ENCODE peak calls at places on chromosomes 12 and 14, in nine cellular contexts. W is suprapubic skin, S is GM12878, R is HepG2, Z is prostate gland, O is stomach, G is spleen, B is H1, Q is HL-60. A is an unnamed sample.

GRCh38 chr14:99183716-99184115 is 88.3 kb downstream of the BCL11B start:
- DNase-seq in W (no peak), S (no peak), R (no peak), Z (no peak), O (no peak), G (no peak), B (no peak), Q (no peak), A (peak; percentile 56)

GRCh38 chr12:27245039-27245438 is 953 bp downstream of the STK38L start:
- DNase-seq in W (no peak), S (no peak), R (no peak), Z (no peak), O (no peak), G (no peak), B (no peak), Q (no peak), A (no peak)

GRCh38 chr12:64610660-64611429 is 550 bp downstream of the RASSF3 start:
- DNase-seq in W (peak; percentile 79), S (no peak), R (peak; percentile 44), Z (peak; percentile 14), O (peak; percentile 69), G (peak; percentile 97), B (no peak), Q (peak; percentile 46), A (peak; percentile 81)

GRCh38 chr14:77266336-77266735 is 4.7 kb downstream of the NGB start:
- DNase-seq in W (no peak), S (no peak), R (no peak), Z (no peak), O (no peak), G (peak; percentile 58), B (no peak), Q (no peak), A (no peak)

GRCh38 chr12:50110127-50110761 is 1.8 kb upstream of the COX14 start:
- DNase-seq in W (no peak), S (peak; percentile 50), R (peak; percentile 86), Z (no peak), O (peak; percentile 70), G (peak; percentile 80), B (no peak), Q (peak; percentile 90), A (peak; percentile 68)

GRCh38 chr12:113820842-113821241 is 145.3 kb downstream of the RBM19 start:
- DNase-seq in W (no peak), S (no peak), R (no peak), Z (no peak), O (no peak), G (no peak), B (no peak), Q (no peak), A (no peak)

GRCh38 chr14:101459392-101459900 is 101.8 kb upstream of the DIO3 start:
- DNase-seq in W (no peak), S (no peak), R (no peak), Z (no peak), O (peak; percentile 14), G (peak; percentile 63), B (no peak), Q (no peak), A (no peak)

GRCh38 chr12:20421338-20421890 is 53.1 kb downstream of the PDE3A start:
- DNase-seq in W (no peak), S (no peak), R (no peak), Z (peak; percentile 49), O (no peak), G (no peak), B (no peak), Q (no peak), A (no peak)

GRCh38 chr12:12365931-12366431 is 9.1 kb downstream of the BORCS5 start:
- DNase-seq in W (no peak), S (no peak), R (no peak), Z (no peak), O (no peak), G (no peak), B (no peak), Q (no peak), A (no peak)

GRCh38 chr14:36996857-36997590 is 175.4 kb downstream of the SLC25A21 start:
- DNase-seq in W (no peak), S (no peak), R (no peak), Z (no peak), O (no peak), G (no peak), B (no peak), Q (no peak), A (no peak)

GRCh38 chr14:95516554-95517209 is at the start of gene SYNE3:
- DNase-seq in W (peak; percentile 80), S (no peak), R (no peak), Z (no peak), O (peak; percentile 66), G (peak; percentile 94), B (no peak), Q (no peak), A (peak; percentile 77)

GRCh38 chr12:85466906-85467305 is 186.9 kb downstream of the ALX1 start:
- DNase-seq in W (no peak), S (no peak), R (no peak), Z (no peak), O (no peak), G (no peak), B (no peak), Q (no peak), A (no peak)

GRCh38 chr12:80837342-80837978 is 100.3 kb downstream of the LIN7A start:
- DNase-seq in W (no peak), S (no peak), R (peak; percentile 61), Z (peak; percentile 6), O (no peak), G (no peak), B (peak; percentile 34), Q (no peak), A (no peak)

GRCh38 chr12:52312086-52312485 is 9.1 kb downstream of the KRT83 start:
- DNase-seq in W (peak; percentile 34), S (no peak), R (no peak), Z (no peak), O (no peak), G (no peak), B (no peak), Q (no peak), A (no peak)

GRCh38 chr12:50075808-50076170 is 9.4 kb upstream of the SMARCD1 start:
- DNase-seq in W (no peak), S (no peak), R (no peak), Z (no peak), O (no peak), G (peak; percentile 38), B (no peak), Q (no peak), A (no peak)

GRCh38 chr12:15038137-15038536 is 65.3 kb downstream of the PDE6H start:
- DNase-seq in W (no peak), S (no peak), R (no peak), Z (no peak), O (no peak), G (no peak), B (no peak), Q (no peak), A (no peak)

GRCh38 chr12:121026274-121027045 is 10.2 kb upstream of the C12orf43 start:
- DNase-seq in W (no peak), S (no peak), R (peak; percentile 91), Z (no peak), O (no peak), G (no peak), B (no peak), Q (no peak), A (no peak)

GRCh38 chr12:42482820-42483533 is 106.6 kb downstream of the PRICKLE1 start:
- DNase-seq in W (peak; percentile 69), S (no peak), R (peak; percentile 24), Z (peak; percentile 38), O (peak; percentile 71), G (peak; percentile 94), B (peak; percentile 27), Q (no peak), A (peak; percentile 84)
- TF ChIP-seq POLR2AphosphoS5 in W (no peak), S (no peak), R (no peak), Z (no peak), O (no peak), G (peak; percentile 37), B (peak; percentile 48), Q (no peak), A (no peak)

DNA sequence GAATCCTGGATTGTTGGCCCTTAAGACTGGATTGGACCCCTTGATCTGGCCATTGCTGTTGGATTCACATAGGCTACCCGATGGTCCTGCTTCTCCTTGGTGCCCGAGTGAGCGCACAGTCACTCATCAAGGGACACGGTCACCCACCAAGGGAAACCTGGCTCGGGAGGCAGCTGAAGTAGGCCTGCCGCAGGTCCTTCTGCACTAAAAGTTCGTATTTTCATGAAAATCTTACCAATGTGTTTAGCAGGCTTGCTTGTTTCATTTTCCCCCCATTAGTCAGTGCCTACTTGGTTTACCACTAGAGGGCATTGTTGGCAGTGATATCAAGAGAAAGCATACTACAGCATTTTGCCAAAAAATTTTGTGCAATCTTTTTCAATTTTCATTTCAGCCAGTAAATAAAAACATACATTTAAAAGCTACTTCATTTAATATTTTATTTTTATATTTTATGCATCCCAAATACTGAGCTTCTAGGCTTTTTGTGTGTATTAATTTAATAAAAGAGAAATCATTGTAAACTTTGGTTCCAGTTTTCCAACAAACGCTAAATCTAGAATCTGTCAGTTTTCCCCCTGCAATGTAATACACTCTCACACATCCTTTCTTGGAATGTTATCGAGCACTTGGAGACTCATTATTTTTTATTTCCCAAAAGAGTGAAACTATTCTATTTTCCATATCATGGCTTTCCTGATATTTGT is 116.7 kb downstream of the LMNTD1 start:
- DNase-seq in W (no peak), S (peak; percentile 20), R (peak; percentile 49), Z (peak; percentile 22), O (no peak), G (no peak), B (no peak), Q (no peak), A (no peak)
- TF ChIP-seq CTCF in W (peak; percentile 78), S (peak; percentile 86), R (peak; percentile 81), Z (peak; percentile 63), O (no peak), G (peak; percentile 67), B (peak; percentile 77), Q (peak; percentile 73), A (peak; percentile 70)

GRCh38 chr12:3542911-3543310 is 51.9 kb downstream of the PRMT8 start:
- DNase-seq in W (no peak), S (no peak), R (peak; percentile 43), Z (no peak), O (no peak), G (no peak), B (no peak), Q (no peak), A (no peak)
- H3K4me3 ChIP-seq in W (no peak overlapping the region), S (no peak overlapping the region), R (no peak overlapping the region), Z (no peak overlapping the region), O (no peak overlapping the region), G (no peak overlapping the region), B (no peak overlapping the region), Q (no peak overlapping the region), A (no peak overlapping the region)

DNA sequence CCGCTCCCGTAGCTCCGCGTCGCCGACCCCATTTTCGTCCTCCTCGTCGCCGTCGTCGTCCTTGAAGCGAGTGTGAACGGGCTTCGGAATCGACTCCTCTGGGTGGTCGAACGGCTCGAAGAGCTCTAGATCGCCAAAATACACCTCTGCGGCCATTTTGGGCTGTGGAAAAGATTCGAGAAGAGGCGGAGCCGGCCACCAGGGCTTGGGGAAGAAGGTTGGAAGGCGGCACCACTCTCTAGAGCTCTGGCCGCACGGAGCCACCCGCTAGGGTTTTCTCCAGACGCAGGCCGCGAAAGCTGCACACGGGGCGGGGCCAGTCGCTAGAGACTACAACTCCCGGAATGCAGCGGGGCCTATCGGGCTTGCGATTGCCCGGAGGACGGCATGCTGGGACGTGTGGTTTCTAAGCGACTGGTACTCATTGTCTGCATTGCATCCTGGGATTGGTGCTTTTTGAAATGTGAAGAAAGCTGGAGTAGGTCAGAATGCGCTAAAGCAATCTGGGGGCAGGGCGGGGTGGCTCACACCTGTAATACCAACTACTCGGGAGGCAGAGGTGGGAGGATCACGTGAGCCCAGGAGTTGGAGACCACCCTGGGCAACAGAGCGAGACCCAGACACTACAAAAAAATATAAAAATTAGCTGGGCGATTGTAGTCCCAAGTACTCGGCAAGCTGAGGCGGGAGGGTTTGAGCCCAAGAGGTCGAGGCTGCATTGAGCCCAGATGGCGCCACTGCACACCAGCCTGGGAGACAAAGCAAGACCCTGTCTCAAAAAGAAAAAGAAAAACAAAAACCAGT is at the start of gene ZCCHC8:
- DNase-seq in W (peak; percentile 98), S (peak; percentile 95), R (peak; percentile 96), Z (peak; percentile 98), O (peak; percentile 97), G (peak; percentile 99), B (peak; percentile 95), Q (peak; percentile 91), A (peak; percentile 98)
- TF ChIP-seq POLR2AphosphoS5 in W (no peak), S (peak; percentile 84), R (peak; percentile 87), Z (peak; percentile 99), O (peak; percentile 95), G (peak; percentile 98), B (peak; percentile 78), Q (peak; percentile 74), A (peak; percentile 91)

A was measured in sigmoid colon.